ENCODE peak calls at places on chromosomes 7 and 10, in nine cellular contexts. Y is RWPE1, Q is RCC 7860, O is substantia nigra, P is NCI-H1048, U is OCI-M1, S is PC-3, X is Panc1, J is EH. L is an unnamed sample.

GRCh38 chr7:37342665-37343471 is 105.8 kb downstream of the ELMO1 start:
- DNase-seq in U (peak), O (no peak), P (no peak), Y (no peak), X (no peak), S (no peak), Q (no peak), J (no peak), L (no peak)

GRCh38 chr10:48981310-48981907 is 41.8 kb upstream of the LRRC18 start:
- DNase-seq in U (peak), Q (peak), J (peak), O (no peak), P (no peak), S (peak), X (peak), Y (peak), L (peak)

GRCh38 chr10:89668391-89669180 is 23.5 kb upstream of the PANK1 start:
- DNase-seq in Q (no peak), O (no peak), X (no peak), P (no peak), J (no peak), Y (no peak), S (peak), U (no peak), L (no peak)

GRCh38 chr10:43404675-43405221 is 4.2 kb downstream of the HNRNPF start:
- DNase-seq in S (no peak), Q (no peak), X (no peak), Y (no peak), O (no peak), J (no peak), U (peak), P (no peak), L (no peak)

GRCh38 chr7:91079491-91079890 is 184.7 kb upstream of the FZD1 start:
- DNase-seq in O (no peak), J (peak), S (no peak), Q (no peak), Y (no peak), X (no peak), P (no peak), U (no peak), L (no peak)

GRCh38 chr7:16915405-16915804 is 33.6 kb upstream of the AGR3 start:
- DNase-seq in X (no peak), Q (peak), U (no peak), O (no peak), J (peak), P (no peak), Y (peak), S (peak), L (no peak)

GRCh38 chr7:129855935-129856717 is 96.6 kb downstream of the UBE2H start:
- DNase-seq in U (no peak), S (no peak), Y (no peak), O (no peak), Q (no peak), P (no peak), J (no peak), X (no peak), L (no peak)

GRCh38 chr10:3126741-3127342 is 45.7 kb downstream of the PITRM1 start:
- DNase-seq in O (no peak), S (no peak), P (peak), Q (no peak), Y (no peak), J (no peak), X (no peak), U (no peak), L (no peak)

GRCh38 chr7:102115181-102115580 is 171.5 kb upstream of the SH2B2 start:
- DNase-seq in P (no peak), Q (no peak), X (no peak), O (no peak), J (no peak), Y (no peak), S (no peak), U (no peak), L (no peak)

GRCh38 chr10:47354162-47354561 is 6.0 kb downstream of the RBP3 start:
- DNase-seq in X (no peak), P (no peak), S (peak), Y (peak), Q (peak), O (no peak), J (peak), U (no peak), L (no peak)

GRCh38 chr10:325282-325681 is 190.0 kb downstream of the ZMYND11 start:
- DNase-seq in U (no peak), X (no peak), S (no peak), O (no peak), Y (no peak), J (no peak), P (no peak), Q (no peak), L (no peak)

GRCh38 chr7:318476-319266 is 28.7 kb downstream of the FOXL3 start:
- DNase-seq in J (no peak), Q (no peak), S (no peak), P (no peak), O (no peak), U (no peak), Y (no peak), X (no peak), L (no peak)

GRCh38 chr10:131820626-131821025 is 80.2 kb upstream of the PPP2R2D start:
- DNase-seq in S (no peak), U (no peak), Q (no peak), O (no peak), J (no peak), Y (no peak), X (no peak), P (no peak), L (no peak)